ENCODE peak calls at places on chromosomes 6 and 20, in ten cellular contexts. R, H, F, J, M, N, G, I, X and T are unnamed samples.

GRCh38 chr6:87682310-87682709 is 19.7 kb downstream of the AKIRIN2 start:
- DNase-seq in G (no peak), H (no peak), F (no peak), I (no peak), M (no peak), J (no peak), R (no peak), N (peak), X (no peak), T (no peak)

GRCh38 chr6:165662041-165662491 is 975 bp downstream of the PDE10A start:
- DNase-seq in R (no peak), N (no peak), I (no peak), J (peak), F (no peak), X (peak), G (peak), H (no peak), M (no peak), T (no peak)

GRCh38 chr20:707711-708110 is 32.1 kb upstream of the SCRT2 start:
- DNase-seq in H (no peak), J (no peak), I (no peak), N (no peak), X (no peak), M (no peak), G (no peak), F (no peak), R (no peak), T (no peak)

GRCh38 chr6:41774841-41775240 is 4.9 kb downstream of the FRS3 start:
- DNase-seq in H (no peak), R (no peak), I (no peak), X (no peak), F (no peak), G (no peak), N (no peak), J (no peak), M (no peak), T (no peak)

GRCh38 chr6:138296786-138297185 is 78.5 kb upstream of the PBOV1 start:
- DNase-seq in F (no peak), R (no peak), J (no peak), H (no peak), G (no peak), N (no peak), I (no peak), X (no peak), M (no peak), T (no peak)

GRCh38 chr6:79702701-79703100 is 71.6 kb downstream of the SH3BGRL2 start:
- DNase-seq in F (no peak), I (no peak), J (peak), N (no peak), H (peak), X (no peak), M (no peak), R (no peak), G (no peak), T (peak)

GRCh38 chr6:18674346-18674745 is 287.2 kb downstream of the RNF144B start:
- DNase-seq in M (no peak), X (no peak), N (no peak), H (no peak), J (no peak), G (no peak), I (no peak), R (no peak), F (no peak), T (no peak)

GRCh38 chr20:54611701-54612487 is 136.5 kb downstream of the DOK5 start:
- DNase-seq in R (no peak), H (no peak), J (no peak), I (no peak), N (no peak), X (no peak), F (no peak), M (no peak), G (no peak), T (no peak)

GRCh38 chr20:62889411-62889810 is 27.8 kb upstream of the TCFL5 start:
- DNase-seq in F (no peak), J (no peak), M (no peak), I (no peak), G (no peak), R (no peak), N (no peak), H (no peak), X (no peak), T (no peak)

GRCh38 chr20:17023036-17023435 is 203.8 kb upstream of the PCSK2 start:
- DNase-seq in H (no peak), M (no peak), G (no peak), N (no peak), F (no peak), R (no peak), I (no peak), X (no peak), J (no peak), T (no peak)

GRCh38 chr20:49276201-49276894 is 1.5 kb downstream of the ZNFX1 start:
- DNase-seq in F (peak), H (peak), J (peak), G (peak), I (no peak), N (peak), X (peak), M (peak), R (no peak), T (peak)

GRCh38 chr20:62311832-62312661 is 9.2 kb downstream of the ADRM1 start:
- DNase-seq in J (no peak), R (no peak), X (no peak), F (no peak), H (no peak), I (no peak), G (no peak), M (no peak), N (no peak), T (no peak)